ENCODE peak calls at places on chromosomes 11 and 22, in ten cellular contexts. F, M, I, R, Z, A, N, G, X and K are unnamed samples.

GRCh38 chr22:31103899-31104694 is 3.3 kb downstream of the SELENOM start:
- DNase-seq in F (no peak), M (no peak), I (no peak), R (no peak), Z (no peak), A (no peak), N (no peak), G (no peak), X (no peak), K (no peak)

GRCh38 chr11:36212507-36212906 is 76.7 kb downstream of the COMMD9 start:
- DNase-seq in F (no peak), M (no peak), I (no peak), R (no peak), Z (no peak), A (no peak), N (no peak), G (no peak), X (no peak), K (no peak)

GRCh38 chr11:14184548-14184947 is 174.4 kb downstream of the RRAS2 start:
- DNase-seq in F (no peak), M (no peak), I (no peak), R (peak; percentile 68), Z (no peak), A (no peak), N (no peak), G (peak; percentile 6), X (no peak), K (no peak)

GRCh38 chr22:20432244-20432686 is 5.4 kb downstream of the SCARF2 start:
- DNase-seq in F (no peak), M (no peak), I (no peak), R (no peak), Z (no peak), A (no peak), N (no peak), G (no peak), X (no peak), K (no peak)

GRCh38 chr11:20739004-20739612 is 69.7 kb downstream of the NELL1 start:
- DNase-seq in F (peak; percentile 65), M (peak; percentile 2), I (no peak), R (no peak), Z (no peak), A (no peak), N (no peak), G (no peak), X (peak; percentile 57), K (no peak)

GRCh38 chr11:43758942-43759341 is 78.4 kb downstream of the HSD17B12 start:
- DNase-seq in F (no peak), M (no peak), I (no peak), R (no peak), Z (no peak), A (no peak), N (no peak), G (no peak), X (no peak), K (no peak)

GRCh38 chr11:64759722-64760719 is at the start of gene PYGM:
- DNase-seq in F (no peak), M (peak; percentile 51), I (no peak), R (peak; percentile 81), Z (peak; percentile 31), A (peak; percentile 18), N (peak; percentile 84), G (peak; percentile 94), X (peak; percentile 92), K (no peak)

GRCh38 chr11:116605543-116605942 is 167.2 kb downstream of the BUD13 start:
- DNase-seq in F (peak; percentile 50), M (peak; percentile 7), I (no peak), R (no peak), Z (no peak), A (no peak), N (peak; percentile 95), G (peak; percentile 27), X (peak; percentile 98), K (no peak)

GRCh38 chr11:134654161-134654915 is 242.3 kb upstream of the B3GAT1 start:
- DNase-seq in F (no peak), M (no peak), I (no peak), R (peak; percentile 28), Z (no peak), A (peak; percentile 61), N (no peak), G (no peak), X (peak; percentile 48), K (no peak)

GRCh38 chr22:43897751-43898261 is 6.0 kb upstream of the PNPLA5 start:
- DNase-seq in F (no peak), M (no peak), I (no peak), R (no peak), Z (peak; percentile 78), A (no peak), N (no peak), G (peak; percentile 54), X (no peak), K (no peak)

GRCh38 chr11:10742460-10743208 is 8.4 kb upstream of the CTR9 start:
- DNase-seq in F (no peak), M (no peak), I (no peak), R (no peak), Z (peak; percentile 85), A (no peak), N (no peak), G (peak; percentile 11), X (no peak), K (no peak)

GRCh38 chr11:111386611-111387150 is 7.6 kb upstream of the POU2AF1 start:
- DNase-seq in F (no peak), M (no peak), I (no peak), R (no peak), Z (no peak), A (no peak), N (no peak), G (no peak), X (no peak), K (no peak)

GRCh38 chr11:45097721-45098493 is 48.5 kb upstream of the PRDM11 start:
- DNase-seq in F (no peak), M (peak; percentile 61), I (no peak), R (peak; percentile 58), Z (peak; percentile 37), A (no peak), N (peak; percentile 88), G (peak; percentile 87), X (peak; percentile 97), K (peak; percentile 10)

GRCh38 chr11:46661836-46662235 is 38.6 kb downstream of the ARHGAP1 start:
- DNase-seq in F (no peak), M (no peak), I (no peak), R (no peak), Z (no peak), A (no peak), N (no peak), G (no peak), X (no peak), K (no peak)

GRCh38 chr22:24567668-24568067 is 11.9 kb downstream of the SNRPD3 start:
- DNase-seq in F (no peak), M (no peak), I (no peak), R (no peak), Z (no peak), A (no peak), N (no peak), G (no peak), X (no peak), K (no peak)

GRCh38 chr11:92211576-92212167 is 12.9 kb upstream of the FAT3 start:
- DNase-seq in F (peak; percentile 47), M (peak; percentile 13), I (no peak), R (no peak), Z (peak; percentile 2), A (no peak), N (peak; percentile 52), G (peak; percentile 32), X (peak; percentile 75), K (no peak)

GRCh38 chr11:69636512-69636866 is 4.5 kb upstream of the CCND1 start:
- DNase-seq in F (no peak), M (peak; percentile 61), I (no peak), R (peak; percentile 86), Z (peak; percentile 96), A (no peak), N (peak; percentile 84), G (peak; percentile 93), X (peak; percentile 93), K (no peak)

GRCh38 chr11:66853242-66854229 is 3.3 kb upstream of the LRFN4 start:
- DNase-seq in F (no peak), M (no peak), I (no peak), R (no peak), Z (no peak), A (no peak), N (no peak), G (no peak), X (peak; percentile 46), K (no peak)

GRCh38 chr22:22030493-22031182 is 48.1 kb upstream of the TOP3B start:
- DNase-seq in F (no peak), M (no peak), I (no peak), R (peak; percentile 65), Z (peak; percentile 27), A (no peak), N (peak; percentile 51), G (peak; percentile 8), X (peak; percentile 86), K (no peak)

GRCh38 chr11:78147807-78148206 is 8.4 kb upstream of the ALG8 start:
- DNase-seq in F (peak; percentile 86), M (no peak), I (no peak), R (no peak), Z (no peak), A (no peak), N (no peak), G (no peak), X (no peak), K (no peak)

GRCh38 chr11:59767212-59767611 is 12.0 kb downstream of the STX3 start:
- DNase-seq in F (no peak), M (peak; percentile 13), I (no peak), R (no peak), Z (peak; percentile 14), A (no peak), N (no peak), G (no peak), X (no peak), K (no peak)

GRCh38 chr11:12811861-12812260 is 137.6 kb downstream of the TEAD1 start:
- DNase-seq in F (no peak), M (no peak), I (no peak), R (no peak), Z (no peak), A (no peak), N (no peak), G (no peak), X (no peak), K (no peak)

GRCh38 chr11:108663154-108663877 is 1.6 kb upstream of the DDX10 start:
- DNase-seq in F (no peak), M (no peak), I (no peak), R (no peak), Z (no peak), A (no peak), N (no peak), G (no peak), X (no peak), K (no peak)

GRCh38 chr22:25404556-25404922 is 159.9 kb upstream of the GRK3 start:
- DNase-seq in F (no peak), M (no peak), I (no peak), R (no peak), Z (no peak), A (no peak), N (no peak), G (no peak), X (peak; percentile 80), K (no peak)

GRCh38 chr11:88312665-88313064 is 24.9 kb downstream of the CTSC start:
- DNase-seq in F (no peak), M (no peak), I (no peak), R (no peak), Z (peak; percentile 54), A (no peak), N (no peak), G (peak; percentile 61), X (no peak), K (no peak)

GRCh38 chr11:71490044-71490730 is 36.9 kb upstream of the KRTAP5-7 start:
- DNase-seq in F (no peak), M (no peak), I (no peak), R (no peak), Z (no peak), A (no peak), N (no peak), G (no peak), X (no peak), K (no peak)

GRCh38 chr11:16779436-16779835 is 41.0 kb downstream of the C11orf58 start:
- DNase-seq in F (no peak), M (peak; percentile 32), I (no peak), R (no peak), Z (no peak), A (no peak), N (peak; percentile 33), G (no peak), X (peak; percentile 82), K (no peak)

GRCh38 chr11:32312865-32313403 is 122.4 kb downstream of the WT1 start:
- DNase-seq in F (peak; percentile 20), M (peak; percentile 31), I (no peak), R (peak; percentile 68), Z (peak; percentile 64), A (no peak), N (peak; percentile 39), G (peak; percentile 78), X (peak; percentile 85), K (no peak)